ENCODE peak calls at places on chromosomes 16 and 17, in six cellular contexts. W, A, E, R, O and G are unnamed samples. For H3K4me1, the result is how much of the 10 kb centered on the place peaks cover.

GRCh38 chr16:28924399-28924761 is 658 bp downstream of the RABEP2 start:
- DNase-seq in W (no peak), A (no peak), E (no peak), R (no peak), O (no peak), G (no peak)

GRCh38 chr17:14196337-14196997 is 40.2 kb downstream of the CDRT15 start:
- DNase-seq in W (no peak), A (no peak), E (no peak), R (no peak), O (no peak), G (no peak)

GRCh38 chr17:28849281-28849680 is 5.5 kb upstream of the ERAL1 start:
- DNase-seq in W (no peak), A (peak), E (no peak), R (no peak), O (no peak), G (no peak)

GRCh38 chr17:65800655-65801054 is 239.2 kb upstream of the AXIN2 start:
- DNase-seq in W (no peak), A (no peak), E (no peak), R (no peak), O (no peak), G (no peak)

GRCh38 chr16:30562021-30562420 is 3.8 kb upstream of the ZNF764 start:
- DNase-seq in W (peak), A (no peak), E (no peak), R (no peak), O (no peak), G (no peak)

GRCh38 chr16:26963109-26963508 is 103.6 kb upstream of the C16orf82 start:
- DNase-seq in W (no peak), A (peak), E (no peak), R (no peak), O (no peak), G (peak)

GRCh38 chr17:67067571-67068517 is 23.5 kb downstream of the CACNG1 start:
- DNase-seq in W (no peak), A (no peak), E (no peak), R (no peak), O (no peak), G (no peak)

GRCh38 chr17:7677388-7678067 is 9.8 kb downstream of the TP53 start:
- DNase-seq in W (no peak), A (peak), E (no peak), R (no peak), O (no peak), G (no peak)

GRCh38 chr17:15883617-15884111 is 61.3 kb upstream of the ADORA2B start:
- DNase-seq in W (no peak), A (no peak), E (no peak), R (no peak), O (no peak), G (no peak)

GRCh38 chr17:927611-928461 is 51.7 kb downstream of the NXN start:
- DNase-seq in W (no peak), A (peak), E (no peak), R (no peak), O (no peak), G (no peak)

GRCh38 chr17:7027335-7027734 is 4.5 kb downstream of the BCL6B start:
- DNase-seq in W (no peak), A (no peak), E (no peak), R (no peak), O (no peak), G (no peak)

GRCh38 chr17:57086069-57086930 is 1.3 kb downstream of the AKAP1 start:
- DNase-seq in W (peak), A (peak), E (peak), R (peak), O (no peak), G (peak)

GRCh38 chr17:44376124-44376523 is 12.5 kb upstream of the FAM171A2 start:
- DNase-seq in W (no peak), A (peak), E (no peak), R (peak), O (no peak), G (peak)

GRCh38 chr16:11253995-11254912 is 1.8 kb downstream of the SOCS1 start:
- DNase-seq in W (no peak), A (no peak), E (no peak), R (no peak), O (no peak), G (no peak)

GRCh38 chr16:54677551-54677950 is 253.1 kb upstream of the IRX5 start:
- DNase-seq in W (no peak), A (no peak), E (no peak), R (no peak), O (no peak), G (no peak)

GRCh38 chr17:20173091-20173490 is 163.9 kb downstream of the SPECC1 start:
- DNase-seq in W (no peak), A (no peak), E (no peak), R (no peak), O (no peak), G (peak)

GRCh38 chr17:60421273-60422161 is 772 bp upstream of the CHCT1 start:
- DNase-seq in W (peak), A (peak), E (peak), R (peak), O (peak), G (peak)

GRCh38 chr16:57620316-57621231 is 7.9 kb upstream of the ADGRG1 start:
- DNase-seq in W (peak), A (peak), E (no peak), R (no peak), O (no peak), G (no peak)

GRCh38 chr16:85428168-85428898 is 184.8 kb upstream of the GSE1 start:
- DNase-seq in W (peak), A (no peak), E (no peak), R (peak), O (no peak), G (peak)

GRCh38 chr17:69090365-69090764 is 29.6 kb upstream of the ABCA9 start:
- DNase-seq in W (no peak), A (no peak), E (no peak), R (no peak), O (no peak), G (no peak)

GRCh38 chr16:75591001-75591852 is 25.0 kb downstream of the GABARAPL2 start:
- DNase-seq in W (peak), A (peak), E (no peak), R (peak), O (no peak), G (peak)

GRCh38 chr16:70572926-70573270 is 49.3 kb downstream of the SF3B3 start:
- DNase-seq in W (no peak), A (no peak), E (no peak), R (no peak), O (no peak), G (no peak)
- H3K4me1 ChIP-seq in W (half or more), A (under half), E (under half), R (under half), O (under half), G (under half)

GRCh38 chr17:5896215-5896614 is 174.0 kb upstream of the WSCD1 start:
- DNase-seq in W (no peak), A (no peak), E (no peak), R (no peak), O (no peak), G (no peak)

GRCh38 chr17:5893741-5894140 is 176.4 kb upstream of the WSCD1 start:
- DNase-seq in W (no peak), A (no peak), E (no peak), R (no peak), O (no peak), G (no peak)

GRCh38 chr17:5898406-5898805 is 171.8 kb upstream of the WSCD1 start:
- DNase-seq in W (no peak), A (no peak), E (no peak), R (no peak), O (no peak), G (no peak)

GRCh38 chr17:5899496-5900195 is 170.5 kb upstream of the WSCD1 start:
- DNase-seq in W (no peak), A (no peak), E (no peak), R (no peak), O (no peak), G (no peak)

GRCh38 chr17:5897320-5897911 is 172.8 kb upstream of the WSCD1 start:
- DNase-seq in W (no peak), A (peak), E (no peak), R (no peak), O (no peak), G (no peak)
- H3K4me3 ChIP-seq in W (no peak), A (no peak), E (no peak), R (no peak), O (no peak), G (no peak)

GRCh38 chr16:80913397-80913796 is 93.3 kb downstream of the CMC2 start:
- DNase-seq in W (no peak), A (no peak), E (no peak), R (no peak), O (no peak), G (no peak)

GRCh38 chr16:80910434-80910833 is 96.3 kb downstream of the CMC2 start:
- DNase-seq in W (no peak), A (no peak), E (no peak), R (no peak), O (no peak), G (no peak)

GRCh38 chr16:80912651-80913050 is 94.0 kb downstream of the CMC2 start:
- DNase-seq in W (no peak), A (no peak), E (no peak), R (no peak), O (no peak), G (no peak)

GRCh38 chr16:80914379-80915078 is 92.2 kb downstream of the CMC2 start:
- DNase-seq in W (no peak), A (no peak), E (no peak), R (no peak), O (no peak), G (no peak)

GRCh38 chr16:80915079-80915450 is 91.6 kb downstream of the CMC2 start:
- DNase-seq in W (no peak), A (no peak), E (no peak), R (no peak), O (no peak), G (no peak)
- H3K27ac ChIP-seq in W (no peak), A (no peak), E (no peak), R (no peak), O (no peak), G (no peak)

GRCh38 chr17:43016216-43016615 is 6.0 kb downstream of the VAT1 start:
- DNase-seq in W (no peak), A (no peak), E (no peak), R (no peak), O (no peak), G (no peak)

GRCh38 chr17:43014946-43015519 is 7.2 kb downstream of the VAT1 start:
- DNase-seq in W (no peak), A (no peak), E (no peak), R (no peak), O (no peak), G (no peak)

GRCh38 chr17:43014020-43014615 is 7.5 kb downstream of the IFI35 start:
- DNase-seq in W (no peak), A (no peak), E (no peak), R (no peak), O (no peak), G (no peak)

GRCh38 chr17:43013296-43013695 is 6.7 kb downstream of the IFI35 start:
- DNase-seq in W (no peak), A (no peak), E (no peak), R (no peak), O (no peak), G (no peak)

DNA sequence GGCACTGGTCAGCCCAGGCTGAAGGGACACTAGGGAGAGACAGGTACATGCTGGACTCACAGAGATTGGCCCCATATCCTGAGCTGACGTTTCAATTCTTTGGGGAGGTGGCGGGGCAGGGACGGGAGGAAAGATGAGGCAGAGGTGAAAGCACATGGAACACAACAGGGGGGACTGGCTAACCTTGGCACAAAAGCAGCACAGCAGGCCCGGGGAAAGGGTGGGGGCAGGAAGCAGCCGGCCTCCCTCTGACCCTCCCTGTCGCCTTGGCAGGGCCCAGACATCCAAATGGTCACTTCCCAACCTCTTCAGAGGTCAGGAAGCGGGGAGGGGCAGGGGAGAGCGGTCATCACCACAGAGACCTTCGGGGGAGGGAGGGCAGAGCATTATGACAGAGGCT is 6.6 kb downstream of the VAT1 start:
- DNase-seq in W (peak), A (no peak), E (no peak), R (peak), O (no peak), G (no peak)
- H3K4me1 ChIP-seq in W (under half), A (under half), E (under half), R (half or more), O (under half), G (half or more)

GRCh38 chr16:80231888-80232287 is 308.9 kb upstream of the DYNLRB2 start:
- DNase-seq in W (no peak), A (no peak), E (no peak), R (no peak), O (no peak), G (no peak)

GRCh38 chr16:80233097-80233835 is 307.5 kb upstream of the DYNLRB2 start:
- DNase-seq in W (no peak), A (peak), E (no peak), R (no peak), O (no peak), G (no peak)

GRCh38 chr16:80226499-80226898 is 314.3 kb upstream of the DYNLRB2 start:
- DNase-seq in W (no peak), A (no peak), E (no peak), R (no peak), O (no peak), G (no peak)

GRCh38 chr16:80230328-80231117 is 310.3 kb upstream of the DYNLRB2 start:
- DNase-seq in W (no peak), A (no peak), E (no peak), R (no peak), O (no peak), G (no peak)

GRCh38 chr16:80231118-80231515 is 309.7 kb upstream of the DYNLRB2 start:
- DNase-seq in W (no peak), A (no peak), E (no peak), R (no peak), O (no peak), G (no peak)
- H3K4me3 ChIP-seq in W (no peak), A (no peak), E (no peak), R (no peak), O (no peak), G (no peak)